ENCODE peak calls at places on chromosomes 11 and 22, in nine cellular contexts. One of them, this sample, is unnamed.

GRCh38 chr11:69545976-69546617 is 64.6 kb downstream of the LINC01488 start:
- DNase-seq in astrocyte of the cerebellum: no peak
- DNase-seq in SJSA1: no peak
- DNase-seq in cardiac muscle cell: no peak
- DNase-seq in AG04450: no peak
- DNase-seq in fibroblast of the aortic adventitia: no peak
- DNase-seq in PC-3: no peak
- DNase-seq in dorsolateral prefrontal cortex: no peak
- DNase-seq in effector memory CD4-positive, alpha-beta T cell: no peak
- DNase-seq in this sample: no peak

GRCh38 chr22:44807915-44808690 is 55.7 kb downstream of the ARHGAP8 start:
- DNase-seq in astrocyte of the cerebellum: no peak
- DNase-seq in SJSA1: no peak
- DNase-seq in cardiac muscle cell: peak; percentile 33
- DNase-seq in AG04450: no peak
- DNase-seq in fibroblast of the aortic adventitia: no peak
- DNase-seq in PC-3: no peak
- DNase-seq in dorsolateral prefrontal cortex: no peak
- DNase-seq in effector memory CD4-positive, alpha-beta T cell: no peak
- DNase-seq in this sample: no peak

GRCh38 chr22:29369460-29369859 is 18.9 kb downstream of the AP1B1 start:
- DNase-seq in astrocyte of the cerebellum: peak; percentile 73
- DNase-seq in SJSA1: no peak
- DNase-seq in cardiac muscle cell: no peak
- DNase-seq in AG04450: no peak
- DNase-seq in fibroblast of the aortic adventitia: peak; percentile 80
- DNase-seq in PC-3: no peak
- DNase-seq in dorsolateral prefrontal cortex: peak; percentile 75
- DNase-seq in effector memory CD4-positive, alpha-beta T cell: no peak
- DNase-seq in this sample: no peak

GRCh38 chr22:30187094-30187493 is 59.5 kb downstream of the LIF start:
- DNase-seq in astrocyte of the cerebellum: no peak
- DNase-seq in SJSA1: no peak
- DNase-seq in cardiac muscle cell: no peak
- DNase-seq in AG04450: no peak
- DNase-seq in fibroblast of the aortic adventitia: no peak
- DNase-seq in PC-3: no peak
- DNase-seq in dorsolateral prefrontal cortex: no peak
- DNase-seq in effector memory CD4-positive, alpha-beta T cell: no peak
- DNase-seq in this sample: no peak

GRCh38 chr22:27576815-27577564 is 224.6 kb downstream of the MN1 start:
- DNase-seq in astrocyte of the cerebellum: peak; percentile 65
- DNase-seq in SJSA1: no peak
- DNase-seq in cardiac muscle cell: no peak
- DNase-seq in AG04450: peak; percentile 34
- DNase-seq in fibroblast of the aortic adventitia: peak; percentile 23
- DNase-seq in PC-3: no peak
- DNase-seq in dorsolateral prefrontal cortex: no peak
- DNase-seq in effector memory CD4-positive, alpha-beta T cell: no peak
- DNase-seq in this sample: peak; percentile 80

GRCh38 chr11:69295995-69296889 is 2.3 kb downstream of the MYEOV start:
- DNase-seq in astrocyte of the cerebellum: no peak
- DNase-seq in SJSA1: no peak
- DNase-seq in cardiac muscle cell: no peak
- DNase-seq in AG04450: peak; percentile 36
- DNase-seq in fibroblast of the aortic adventitia: peak; percentile 65
- DNase-seq in PC-3: peak; percentile 53
- DNase-seq in dorsolateral prefrontal cortex: no peak
- DNase-seq in effector memory CD4-positive, alpha-beta T cell: no peak
- DNase-seq in this sample: peak; percentile 82

GRCh38 chr11:60847281-60847680 is 5.4 kb downstream of the CCDC86 start:
- DNase-seq in astrocyte of the cerebellum: peak; percentile 67
- DNase-seq in SJSA1: no peak
- DNase-seq in cardiac muscle cell: no peak
- DNase-seq in AG04450: no peak
- DNase-seq in fibroblast of the aortic adventitia: no peak
- DNase-seq in PC-3: no peak
- DNase-seq in dorsolateral prefrontal cortex: no peak
- DNase-seq in effector memory CD4-positive, alpha-beta T cell: no peak
- DNase-seq in this sample: no peak

GRCh38 chr22:49137216-49137840 is 690.3 kb downstream of the BRD1 start:
- DNase-seq in astrocyte of the cerebellum: no peak
- DNase-seq in SJSA1: no peak
- DNase-seq in cardiac muscle cell: no peak
- DNase-seq in AG04450: no peak
- DNase-seq in fibroblast of the aortic adventitia: no peak
- DNase-seq in PC-3: no peak
- DNase-seq in dorsolateral prefrontal cortex: no peak
- DNase-seq in effector memory CD4-positive, alpha-beta T cell: no peak
- DNase-seq in this sample: no peak

GRCh38 chr11:28343304-28344233 is 235.4 kb downstream of the METTL15 start:
- DNase-seq in astrocyte of the cerebellum: peak; percentile 60
- DNase-seq in SJSA1: peak; percentile 81
- DNase-seq in cardiac muscle cell: no peak
- DNase-seq in AG04450: peak; percentile 76
- DNase-seq in fibroblast of the aortic adventitia: peak; percentile 83
- DNase-seq in PC-3: peak; percentile 77
- DNase-seq in dorsolateral prefrontal cortex: no peak
- DNase-seq in effector memory CD4-positive, alpha-beta T cell: no peak
- DNase-seq in this sample: peak; percentile 65

GRCh38 chr11:60767388-60767811 is 10.7 kb downstream of the MS4A15 start:
- DNase-seq in astrocyte of the cerebellum: no peak
- DNase-seq in SJSA1: no peak
- DNase-seq in cardiac muscle cell: no peak
- DNase-seq in AG04450: no peak
- DNase-seq in fibroblast of the aortic adventitia: no peak
- DNase-seq in PC-3: no peak
- DNase-seq in dorsolateral prefrontal cortex: peak; percentile 2
- DNase-seq in effector memory CD4-positive, alpha-beta T cell: no peak
- DNase-seq in this sample: no peak

GRCh38 chr22:38697055-38697980 is 3.4 kb downstream of the JOSD1 start:
- DNase-seq in astrocyte of the cerebellum: no peak
- DNase-seq in SJSA1: peak; percentile 52
- DNase-seq in cardiac muscle cell: peak; percentile 25
- DNase-seq in AG04450: no peak
- DNase-seq in fibroblast of the aortic adventitia: peak; percentile 76
- DNase-seq in PC-3: peak; percentile 67
- DNase-seq in dorsolateral prefrontal cortex: no peak
- DNase-seq in effector memory CD4-positive, alpha-beta T cell: no peak
- DNase-seq in this sample: no peak

GRCh38 chr22:25064894-25065560 is 112.5 kb downstream of the KIAA1671 start:
- DNase-seq in astrocyte of the cerebellum: no peak
- DNase-seq in SJSA1: no peak
- DNase-seq in cardiac muscle cell: no peak
- DNase-seq in AG04450: no peak
- DNase-seq in fibroblast of the aortic adventitia: peak; percentile 24
- DNase-seq in PC-3: no peak
- DNase-seq in dorsolateral prefrontal cortex: no peak
- DNase-seq in effector memory CD4-positive, alpha-beta T cell: no peak
- DNase-seq in this sample: no peak

GRCh38 chr11:91489989-91490388 is 734.6 kb upstream of the FAT3 start:
- DNase-seq in astrocyte of the cerebellum: no peak
- DNase-seq in SJSA1: no peak
- DNase-seq in cardiac muscle cell: no peak
- DNase-seq in AG04450: no peak
- DNase-seq in fibroblast of the aortic adventitia: no peak
- DNase-seq in PC-3: no peak
- DNase-seq in dorsolateral prefrontal cortex: no peak
- DNase-seq in effector memory CD4-positive, alpha-beta T cell: no peak
- DNase-seq in this sample: no peak

GRCh38 chr11:34587282-34587677 is 33.6 kb upstream of the EHF start:
- DNase-seq in astrocyte of the cerebellum: no peak
- DNase-seq in SJSA1: no peak
- DNase-seq in cardiac muscle cell: no peak
- DNase-seq in AG04450: no peak
- DNase-seq in fibroblast of the aortic adventitia: no peak
- DNase-seq in PC-3: no peak
- DNase-seq in dorsolateral prefrontal cortex: no peak
- DNase-seq in effector memory CD4-positive, alpha-beta T cell: no peak
- DNase-seq in this sample: no peak

GRCh38 chr11:34585870-34586654 is 34.8 kb upstream of the EHF start:
- DNase-seq in astrocyte of the cerebellum: peak; percentile 77
- DNase-seq in SJSA1: peak; percentile 53
- DNase-seq in cardiac muscle cell: peak; percentile 72
- DNase-seq in AG04450: peak; percentile 39
- DNase-seq in fibroblast of the aortic adventitia: peak; percentile 81
- DNase-seq in PC-3: peak; percentile 84
- DNase-seq in dorsolateral prefrontal cortex: no peak
- DNase-seq in effector memory CD4-positive, alpha-beta T cell: no peak
- DNase-seq in this sample: peak; percentile 20

GRCh38 chr11:34586655-34587281 is 34.1 kb upstream of the EHF start:
- DNase-seq in astrocyte of the cerebellum: no peak
- DNase-seq in SJSA1: no peak
- DNase-seq in cardiac muscle cell: peak; percentile 9
- DNase-seq in AG04450: no peak
- DNase-seq in fibroblast of the aortic adventitia: no peak
- DNase-seq in PC-3: peak; percentile 9
- DNase-seq in dorsolateral prefrontal cortex: no peak
- DNase-seq in effector memory CD4-positive, alpha-beta T cell: no peak
- DNase-seq in this sample: no peak

GRCh38 chr11:34583818-34584217 is 37.1 kb upstream of the EHF start:
- DNase-seq in astrocyte of the cerebellum: no peak
- DNase-seq in SJSA1: no peak
- DNase-seq in cardiac muscle cell: no peak
- DNase-seq in AG04450: no peak
- DNase-seq in fibroblast of the aortic adventitia: no peak
- DNase-seq in PC-3: no peak
- DNase-seq in dorsolateral prefrontal cortex: no peak
- DNase-seq in effector memory CD4-positive, alpha-beta T cell: no peak
- DNase-seq in this sample: no peak

GRCh38 chr11:34585304-34585869 is 35.5 kb upstream of the EHF start:
- DNase-seq in astrocyte of the cerebellum: no peak
- DNase-seq in SJSA1: no peak
- DNase-seq in cardiac muscle cell: no peak
- DNase-seq in AG04450: no peak
- DNase-seq in fibroblast of the aortic adventitia: no peak
- DNase-seq in PC-3: no peak
- DNase-seq in dorsolateral prefrontal cortex: no peak
- DNase-seq in effector memory CD4-positive, alpha-beta T cell: no peak
- DNase-seq in this sample: no peak
- H3K4me3 ChIP-seq in astrocyte of the cerebellum: no peak overlapping the region
- H3K4me3 ChIP-seq in SJSA1: no peak overlapping the region
- H3K4me3 ChIP-seq in cardiac muscle cell: no peak overlapping the region
- H3K4me3 ChIP-seq in AG04450: no peak overlapping the region
- H3K4me3 ChIP-seq in fibroblast of the aortic adventitia: no peak overlapping the region
- H3K4me3 ChIP-seq in PC-3: no peak overlapping the region
- H3K4me3 ChIP-seq in dorsolateral prefrontal cortex: no peak overlapping the region
- H3K4me3 ChIP-seq in effector memory CD4-positive, alpha-beta T cell: no peak overlapping the region
- H3K4me3 ChIP-seq in this sample: peak overlapping the region; percentile 21

GRCh38 chr22:21064917-21065864 is 19.4 kb downstream of the LRRC74B start:
- DNase-seq in astrocyte of the cerebellum: no peak
- DNase-seq in SJSA1: no peak
- DNase-seq in cardiac muscle cell: no peak
- DNase-seq in AG04450: no peak
- DNase-seq in fibroblast of the aortic adventitia: no peak
- DNase-seq in PC-3: no peak
- DNase-seq in dorsolateral prefrontal cortex: no peak
- DNase-seq in effector memory CD4-positive, alpha-beta T cell: no peak
- DNase-seq in this sample: no peak
- H3K4me3 ChIP-seq in astrocyte of the cerebellum: no peak overlapping the region
- H3K4me3 ChIP-seq in SJSA1: no peak overlapping the region
- H3K4me3 ChIP-seq in cardiac muscle cell: no peak overlapping the region
- H3K4me3 ChIP-seq in AG04450: no peak overlapping the region
- H3K4me3 ChIP-seq in fibroblast of the aortic adventitia: no peak overlapping the region
- H3K4me3 ChIP-seq in PC-3: no peak overlapping the region
- H3K4me3 ChIP-seq in dorsolateral prefrontal cortex: no peak overlapping the region
- H3K4me3 ChIP-seq in effector memory CD4-positive, alpha-beta T cell: no peak overlapping the region
- H3K4me3 ChIP-seq in this sample: no peak overlapping the region

DNA sequence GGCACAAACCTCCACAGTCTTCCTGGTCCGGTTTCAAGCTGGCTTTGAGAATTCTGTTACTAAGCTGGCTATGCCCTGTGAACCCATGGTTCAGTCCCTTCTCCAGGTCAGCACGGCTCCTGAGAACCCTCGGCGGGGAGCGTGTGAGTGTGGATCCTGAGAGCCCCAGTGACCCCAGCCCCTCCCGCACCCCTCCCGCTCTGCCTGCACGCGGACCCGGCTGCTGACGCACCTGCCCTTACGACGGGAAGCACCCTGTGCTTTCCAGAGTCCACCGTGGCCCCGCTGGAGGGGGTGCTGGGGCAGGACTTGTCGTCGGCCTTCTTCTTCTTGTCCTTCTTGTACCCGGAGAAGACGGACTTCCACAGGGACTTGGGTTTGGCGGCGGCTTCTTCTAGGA is 42.8 kb upstream of the BID start:
- DNase-seq in astrocyte of the cerebellum: no peak
- DNase-seq in SJSA1: no peak
- DNase-seq in cardiac muscle cell: no peak
- DNase-seq in AG04450: no peak
- DNase-seq in fibroblast of the aortic adventitia: no peak
- DNase-seq in PC-3: no peak
- DNase-seq in dorsolateral prefrontal cortex: no peak
- DNase-seq in effector memory CD4-positive, alpha-beta T cell: no peak
- DNase-seq in this sample: no peak
- H3K4me3 ChIP-seq in astrocyte of the cerebellum: no peak overlapping the region
- H3K4me3 ChIP-seq in SJSA1: no peak overlapping the region
- H3K4me3 ChIP-seq in cardiac muscle cell: no peak overlapping the region
- H3K4me3 ChIP-seq in AG04450: no peak overlapping the region
- H3K4me3 ChIP-seq in fibroblast of the aortic adventitia: no peak overlapping the region
- H3K4me3 ChIP-seq in PC-3: no peak overlapping the region
- H3K4me3 ChIP-seq in dorsolateral prefrontal cortex: no peak overlapping the region
- H3K4me3 ChIP-seq in effector memory CD4-positive, alpha-beta T cell: no peak overlapping the region
- H3K4me3 ChIP-seq in this sample: no peak overlapping the region

GRCh38 chr22:22375586-22376351 is 131.2 kb downstream of the VPREB1 start:
- DNase-seq in astrocyte of the cerebellum: no peak
- DNase-seq in SJSA1: no peak
- DNase-seq in cardiac muscle cell: no peak
- DNase-seq in AG04450: no peak
- DNase-seq in fibroblast of the aortic adventitia: no peak
- DNase-seq in PC-3: no peak
- DNase-seq in dorsolateral prefrontal cortex: no peak
- DNase-seq in effector memory CD4-positive, alpha-beta T cell: no peak
- DNase-seq in this sample: peak; percentile 29
- H3K4me3 ChIP-seq in astrocyte of the cerebellum: no peak overlapping the region
- H3K4me3 ChIP-seq in SJSA1: no peak overlapping the region
- H3K4me3 ChIP-seq in cardiac muscle cell: no peak overlapping the region
- H3K4me3 ChIP-seq in AG04450: no peak overlapping the region
- H3K4me3 ChIP-seq in fibroblast of the aortic adventitia: no peak overlapping the region
- H3K4me3 ChIP-seq in PC-3: no peak overlapping the region
- H3K4me3 ChIP-seq in dorsolateral prefrontal cortex: no peak overlapping the region
- H3K4me3 ChIP-seq in effector memory CD4-positive, alpha-beta T cell: no peak overlapping the region
- H3K4me3 ChIP-seq in this sample: no peak overlapping the region

This sample was measured in skeletal muscle cell.